ENCODE peak calls at places on chromosomes 7 and 10, in eight cellular contexts. E is left lobe of liver; H is AG09319; N is dermis blood vessel endothelial cell; T is NCI-H2081; K is posterior vena cava; O is occipital lobe; Z is central memory CD4-positive, alpha-beta T cell. W is an unnamed sample.

GRCh38 chr7:2622869-2623697 is 8.7 kb upstream of the TTYH3 start:
- DNase-seq in E (no peak), H (no peak), N (no peak), T (no peak), K (no peak), O (no peak), Z (no peak), W (no peak)

GRCh38 chr7:3427957-3428356 is 126.9 kb downstream of the SDK1 start:
- DNase-seq in E (no peak), H (no peak), N (no peak), T (no peak), K (no peak), O (no peak), Z (no peak), W (no peak)

GRCh38 chr10:86306628-86307278 is 59.8 kb downstream of the GRID1 start:
- DNase-seq in E (no peak), H (no peak), N (peak; percentile 30), T (no peak), K (no peak), O (no peak), Z (no peak), W (no peak)

GRCh38 chr10:19889279-19889678 is 73.0 kb downstream of the PLXDC2 start:
- DNase-seq in E (no peak), H (no peak), N (no peak), T (no peak), K (no peak), O (no peak), Z (no peak), W (no peak)

GRCh38 chr7:20237464-20238267 is 20.5 kb upstream of the MACC1 start:
- DNase-seq in E (no peak), H (no peak), N (no peak), T (no peak), K (no peak), O (no peak), Z (no peak), W (no peak)

GRCh38 chr7:50595538-50596102 is 30.4 kb upstream of the DDC start:
- DNase-seq in E (no peak), H (peak; percentile 45), N (peak; percentile 58), T (peak; percentile 70), K (no peak), O (no peak), Z (peak; percentile 22), W (no peak)

GRCh38 chr7:22651534-22652243 is 75.3 kb upstream of the IL6 start:
- DNase-seq in E (no peak), H (no peak), N (peak; percentile 94), T (no peak), K (no peak), O (no peak), Z (no peak), W (no peak)

GRCh38 chr7:104089622-104090021 is 100.2 kb upstream of the RELN start:
- DNase-seq in E (no peak), H (no peak), N (no peak), T (peak; percentile 52), K (no peak), O (no peak), Z (no peak), W (no peak)

GRCh38 chr10:117320050-117320665 is 55.1 kb downstream of the PDZD8 start:
- DNase-seq in E (no peak), H (no peak), N (peak; percentile 55), T (no peak), K (no peak), O (no peak), Z (no peak), W (no peak)

GRCh38 chr10:48587101-48587500 is 17.8 kb downstream of the ARHGAP22 start:
- DNase-seq in E (no peak), H (no peak), N (no peak), T (no peak), K (no peak), O (no peak), Z (no peak), W (no peak)

GRCh38 chr7:117781707-117782106 is 91.5 kb downstream of the CTTNBP2 start:
- DNase-seq in E (no peak), H (no peak), N (no peak), T (no peak), K (no peak), O (no peak), Z (no peak), W (no peak)

GRCh38 chr7:148856035-148856881 is 27.8 kb downstream of the EZH2 start:
- DNase-seq in E (peak; percentile 49), H (peak; percentile 4), N (peak; percentile 70), T (peak; percentile 15), K (no peak), O (no peak), Z (peak; percentile 62), W (no peak)

GRCh38 chr7:64946772-64947171 is 43.7 kb downstream of the ZNF273 start:
- DNase-seq in E (no peak), H (no peak), N (peak; percentile 27), T (no peak), K (no peak), O (no peak), Z (no peak), W (no peak)

GRCh38 chr7:19101911-19102310 is 15.5 kb downstream of the TWIST1 start:
- DNase-seq in E (no peak), H (no peak), N (no peak), T (no peak), K (no peak), O (no peak), Z (no peak), W (no peak)

GRCh38 chr7:129343099-129343700 is 91.0 kb upstream of the STRIP2 start:
- DNase-seq in E (no peak), H (peak; percentile 31), N (peak; percentile 72), T (peak; percentile 52), K (no peak), O (no peak), Z (peak; percentile 12), W (no peak)

GRCh38 chr7:36161996-36162395 is 8.9 kb downstream of the EEPD1 start:
- DNase-seq in E (no peak), H (no peak), N (no peak), T (no peak), K (no peak), O (no peak), Z (no peak), W (no peak)

GRCh38 chr7:26081627-26082026 is 70.4 kb upstream of the NFE2L3 start:
- DNase-seq in E (no peak), H (no peak), N (no peak), T (no peak), K (no peak), O (no peak), Z (no peak), W (no peak)

GRCh38 chr7:118845787-118846186 is 621.3 kb downstream of the ANKRD7 start:
- DNase-seq in E (no peak), H (no peak), N (no peak), T (no peak), K (no peak), O (no peak), Z (no peak), W (no peak)

GRCh38 chr10:103765168-103765567 is 90.2 kb downstream of the SH3PXD2A start:
- DNase-seq in E (no peak), H (no peak), N (peak; percentile 86), T (no peak), K (no peak), O (no peak), Z (no peak), W (no peak)

GRCh38 chr7:116592445-116592844 is 67.6 kb downstream of the CAV1 start:
- DNase-seq in E (peak; percentile 53), H (no peak), N (peak; percentile 78), T (no peak), K (no peak), O (no peak), Z (no peak), W (no peak)

W was measured in sigmoid colon.